ENCODE peak calls at places on chromosomes 16 and 17, in eight cellular contexts. H is ovary, P is colonic mucosa, T is uterus, D is A549, W is left lung, G is stomach, O is dorsolateral prefrontal cortex. B is an unnamed sample.

GRCh38 chr17:40686192-40686591 is 17.4 kb downstream of the KRT24 start:
- DNase-seq in P (no peak), D (no peak), W (no peak), O (no peak), H (no peak), G (peak), T (no peak), B (no peak)

GRCh38 chr16:84916850-84917249 is 94.5 kb downstream of the ZDHHC7 start:
- DNase-seq in D (no peak), H (no peak), P (no peak), G (no peak), O (no peak), W (no peak), T (no peak), B (no peak)

GRCh38 chr17:8096541-8096940 is 9.0 kb upstream of the ALOX12B start:
- DNase-seq in W (no peak), T (no peak), D (no peak), O (no peak), H (no peak), G (no peak), P (no peak), B (no peak)

GRCh38 chr17:32467949-32468348 is 18.8 kb upstream of the CDK5R1 start:
- DNase-seq in D (no peak), W (no peak), T (no peak), H (no peak), G (no peak), O (no peak), P (no peak), B (no peak)

GRCh38 chr17:40319651-40320550 is 10.9 kb downstream of the RARA start:
- DNase-seq in W (peak), O (no peak), H (no peak), T (peak), P (peak), G (peak), D (no peak), B (no peak)

GRCh38 chr17:56593741-56594527 is 435 bp downstream of the NOG start:
- DNase-seq in P (peak), T (peak), O (peak), H (peak), W (peak), D (peak), G (peak), B (peak)

GRCh38 chr17:72947475-72947874 is 145.0 kb downstream of the SLC39A11 start:
- DNase-seq in W (no peak), H (no peak), O (peak), G (no peak), P (no peak), D (no peak), T (no peak), B (no peak)

GRCh38 chr17:77935121-77935571 is 23.4 kb upstream of the TNRC6C start:
- DNase-seq in W (no peak), P (no peak), D (no peak), T (no peak), H (no peak), O (no peak), G (no peak), B (no peak)

GRCh38 chr17:82940226-82941020 is 100.6 kb upstream of the ZNF750 start:
- DNase-seq in H (no peak), W (peak), T (peak), O (no peak), G (no peak), P (no peak), D (no peak), B (no peak)

GRCh38 chr16:11268921-11269375 is at the start of gene TNP2:
- DNase-seq in D (no peak), O (no peak), T (no peak), H (no peak), P (no peak), W (no peak), G (no peak), B (no peak)

GRCh38 chr17:16939606-16940115 is 32.3 kb downstream of the TNFRSF13B start:
- DNase-seq in T (no peak), O (peak), P (no peak), G (peak), H (no peak), D (no peak), W (peak), B (no peak)

GRCh38 chr16:30482366-30482765 is 9.8 kb downstream of the ITGAL start:
- DNase-seq in O (no peak), T (no peak), H (no peak), D (peak), W (no peak), P (no peak), G (no peak), B (no peak)

GRCh38 chr17:49741009-49741691 is 22.8 kb downstream of the FAM117A start:
- DNase-seq in W (no peak), D (no peak), O (no peak), H (no peak), G (no peak), T (no peak), P (no peak), B (no peak)

GRCh38 chr17:49739662-49740271 is 24.2 kb downstream of the FAM117A start:
- DNase-seq in T (peak), P (peak), O (peak), D (no peak), H (peak), W (peak), G (peak), B (peak)

GRCh38 chr17:49738456-49739163 is 25.3 kb downstream of the FAM117A start:
- DNase-seq in D (no peak), G (no peak), H (no peak), P (no peak), W (no peak), O (no peak), T (no peak), B (no peak)

GRCh38 chr17:49742256-49742655 is 21.7 kb downstream of the FAM117A start:
- DNase-seq in H (no peak), T (no peak), P (no peak), O (no peak), G (no peak), D (no peak), W (no peak), B (no peak)

DNA sequence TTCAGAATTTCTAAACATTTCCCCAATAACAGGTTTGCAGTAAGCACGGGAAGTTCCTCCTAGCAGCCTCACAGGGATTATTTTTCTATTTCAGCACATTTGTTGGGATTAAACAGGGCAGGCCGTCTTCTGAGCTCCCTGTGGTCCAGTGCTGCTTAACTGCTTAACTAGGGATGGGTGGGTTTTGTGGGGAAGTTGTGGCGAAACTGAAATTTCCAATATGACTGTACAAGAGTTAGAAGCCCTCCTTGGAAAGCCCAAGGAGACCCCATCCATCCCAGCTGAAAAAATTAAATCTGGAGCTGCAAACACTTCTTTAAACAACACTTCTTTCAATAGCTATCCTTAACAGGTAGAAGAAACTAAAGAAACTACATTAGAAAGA is 22.2 kb downstream of the FAM117A start:
- DNase-seq in D (no peak), P (no peak), G (no peak), O (no peak), W (no peak), H (no peak), T (no peak), B (no peak)
- H3K27ac ChIP-seq in D (no peak), P (peak), G (peak), O (no peak), W (peak), H (peak), T (peak), B (no peak)

GRCh38 chr16:31700200-31700529 is 172.5 kb downstream of the AHSP start:
- DNase-seq in G (no peak), H (no peak), D (peak), T (no peak), O (no peak), P (no peak), W (peak), B (no peak)
- H3K27ac ChIP-seq in G (peak), H (no peak), D (no peak), T (no peak), O (no peak), P (peak), W (no peak), B (no peak)

GRCh38 chr17:2064980-2065785 is 10.3 kb downstream of the HIC1 start:
- DNase-seq in W (no peak), H (peak), O (no peak), D (no peak), P (no peak), T (no peak), G (no peak), B (peak)
- H3K27ac ChIP-seq in W (peak), H (peak), O (no peak), D (no peak), P (peak), T (peak), G (peak), B (no peak)

GRCh38 chr16:24508614-24509013 is 30.8 kb upstream of the RBBP6 start:
- DNase-seq in O (no peak), W (no peak), P (no peak), G (no peak), D (no peak), H (no peak), T (no peak), B (no peak)
- H3K27ac ChIP-seq in O (no peak), W (no peak), P (no peak), G (no peak), D (no peak), H (no peak), T (no peak), B (no peak)

GRCh38 chr17:44345497-44346026 is 460 bp downstream of the GRN start:
- DNase-seq in H (peak), O (peak), T (peak), P (peak), G (peak), D (peak), W (no peak), B (peak)

GRCh38 chr17:44346064-44346844 is 1.2 kb downstream of the GRN start:
- DNase-seq in G (no peak), P (no peak), W (peak), D (no peak), O (no peak), H (no peak), T (no peak), B (no peak)

GRCh38 chr17:44348234-44348987 is 3.3 kb downstream of the GRN start:
- DNase-seq in P (no peak), O (peak), G (no peak), T (no peak), D (no peak), H (no peak), W (peak), B (no peak)

GRCh38 chr17:44343510-44344209 is 1.4 kb upstream of the GRN start:
- DNase-seq in H (no peak), P (no peak), O (no peak), T (no peak), W (peak), G (no peak), D (no peak), B (no peak)

DNA sequence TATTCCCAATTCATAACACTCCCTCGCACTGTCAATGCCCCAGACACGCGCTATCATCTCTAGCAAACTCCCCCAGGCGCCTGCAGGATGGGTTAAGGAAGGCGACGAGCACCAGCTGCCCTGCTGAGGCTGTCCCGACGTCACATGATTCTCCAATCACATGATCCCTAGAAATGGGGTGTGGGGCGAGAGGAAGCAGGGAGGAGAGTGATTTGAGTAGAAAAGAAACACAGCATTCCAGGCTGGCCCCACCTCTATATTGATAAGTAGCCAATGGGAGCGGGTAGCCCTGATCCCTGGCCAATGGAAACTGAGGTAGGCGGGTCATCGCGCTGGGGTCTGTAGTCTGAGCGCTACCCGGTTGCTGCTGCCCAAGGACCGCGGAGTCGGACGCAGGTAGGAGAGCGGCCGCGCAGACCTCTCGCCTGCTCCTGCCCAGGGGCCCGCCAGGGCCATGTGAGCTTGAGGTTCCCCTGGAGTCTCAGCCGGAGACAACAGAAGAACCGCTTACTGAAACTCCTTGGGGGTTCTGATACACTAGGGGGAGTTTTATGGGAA is at the start of gene GRN:
- DNase-seq in D (peak), T (peak), G (peak), P (peak), H (peak), O (peak), W (peak), B (peak)
- H3K27ac ChIP-seq in D (peak), T (peak), G (peak), P (peak), H (peak), O (peak), W (peak), B (no peak)

GRCh38 chr16:4915226-4915761 is 21.7 kb downstream of the PPL start:
- DNase-seq in D (no peak), T (no peak), P (no peak), O (no peak), G (no peak), W (no peak), H (no peak), B (peak)

GRCh38 chr16:4913774-4914525 is 23.0 kb downstream of the PPL start:
- DNase-seq in T (no peak), W (peak), H (no peak), O (no peak), D (no peak), P (no peak), G (no peak), B (no peak)

GRCh38 chr16:4913130-4913773 is 23.7 kb downstream of the PPL start:
- DNase-seq in H (no peak), O (no peak), W (peak), T (no peak), G (no peak), D (no peak), P (no peak), B (no peak)

GRCh38 chr16:4917117-4917516 is 19.8 kb downstream of the PPL start:
- DNase-seq in D (no peak), O (no peak), G (no peak), W (no peak), T (no peak), H (no peak), P (no peak), B (no peak)

GRCh38 chr16:4914528-4915225 is 22.3 kb downstream of the PPL start:
- DNase-seq in P (no peak), W (peak), T (no peak), G (no peak), O (no peak), D (no peak), H (no peak), B (peak)
- H3K27ac ChIP-seq in P (no peak), W (no peak), T (no peak), G (no peak), O (no peak), D (no peak), H (no peak), B (peak)

DNA sequence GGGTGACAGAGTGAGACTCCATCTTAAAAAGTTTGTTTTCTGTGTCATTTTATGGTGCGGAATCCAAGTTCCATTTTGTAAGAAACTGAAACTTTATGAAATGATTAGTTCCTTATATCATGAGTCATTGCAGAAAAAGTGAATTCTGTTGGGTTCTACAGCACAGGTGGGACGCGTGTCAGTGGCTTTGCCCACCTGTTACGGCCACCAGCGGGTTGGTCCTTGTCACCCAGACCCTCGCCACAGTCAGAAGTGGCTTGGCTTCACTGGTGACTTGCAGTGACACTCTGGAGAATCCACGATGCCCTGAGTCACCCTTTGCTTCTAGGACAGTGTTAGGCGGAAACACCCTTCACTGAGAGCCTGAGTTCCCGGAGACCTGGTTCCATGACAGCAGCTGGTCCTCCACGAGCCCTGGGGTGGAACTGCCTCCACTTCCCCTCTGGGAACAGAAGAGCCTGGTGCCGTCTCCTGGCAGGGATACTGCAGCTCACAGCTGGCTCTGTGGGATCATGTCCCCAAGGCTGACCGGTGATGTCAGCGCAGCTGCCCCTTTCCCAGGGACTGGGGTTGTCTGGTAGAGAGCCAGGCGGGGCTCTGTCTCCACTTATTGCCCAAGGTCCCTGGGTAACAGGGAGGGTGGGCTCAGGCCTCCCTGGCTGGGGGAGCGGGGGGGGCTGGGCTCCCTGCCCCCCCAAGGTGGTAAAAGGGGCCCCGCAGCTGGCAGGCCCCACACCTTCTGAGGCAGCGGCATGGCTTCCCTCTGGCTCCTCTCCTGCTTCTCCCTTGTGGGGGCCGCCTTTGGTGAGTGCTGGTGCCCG is at the start of gene CTRB1:
- DNase-seq in P (no peak), D (no peak), T (no peak), H (no peak), O (peak), W (no peak), G (no peak), B (peak)
- H3K27ac ChIP-seq in P (no peak), D (no peak), T (no peak), H (no peak), O (no peak), W (no peak), G (no peak), B (peak)

DNA sequence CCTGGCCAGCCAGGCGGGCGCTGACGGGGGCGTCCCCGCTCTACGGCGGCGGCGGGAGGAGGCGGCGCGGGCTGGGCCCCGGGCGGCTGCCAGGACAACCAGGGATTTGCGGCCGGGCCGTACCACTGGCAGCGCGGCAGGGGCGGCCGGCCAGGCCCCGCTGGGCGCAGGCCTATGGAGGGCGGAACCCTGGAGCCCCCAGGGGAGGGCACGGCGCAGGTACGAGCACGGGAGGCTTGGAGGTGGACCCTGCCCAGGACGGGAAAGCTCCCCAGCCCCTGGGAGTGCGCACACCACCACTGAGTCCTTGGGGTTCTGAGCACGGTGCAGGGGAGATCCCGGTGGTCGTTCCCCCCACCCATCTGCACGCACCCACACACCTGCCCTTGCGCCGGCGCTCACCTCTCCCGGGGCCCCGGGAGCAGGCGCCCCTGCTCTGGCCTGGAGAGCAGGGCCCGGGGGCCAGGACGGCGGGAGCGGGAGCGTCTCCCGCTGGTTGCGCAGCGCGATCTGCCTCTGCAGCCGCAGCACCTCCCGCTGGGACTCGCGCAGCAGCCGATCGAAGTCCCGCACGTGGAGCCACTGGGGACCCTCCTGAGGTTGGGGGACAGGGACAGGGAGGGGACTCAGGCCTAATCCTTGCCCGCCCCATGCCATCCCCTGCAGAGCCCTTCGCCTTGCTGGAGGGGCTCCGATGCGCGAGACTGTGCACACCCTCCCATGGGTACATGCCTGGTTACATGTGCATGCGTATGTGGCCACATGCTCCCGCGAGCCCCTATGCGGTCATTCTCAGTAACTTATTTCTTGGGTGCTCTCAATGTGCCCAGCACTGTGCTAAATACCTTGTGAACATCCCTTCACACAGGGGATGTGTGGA is 3.9 kb downstream of the TSPOAP1 start:
- DNase-seq in D (no peak), W (peak), G (peak), T (peak), O (no peak), P (no peak), H (peak), B (no peak)
- H3K27ac ChIP-seq in D (no peak), W (peak), G (peak), T (peak), O (no peak), P (no peak), H (peak), B (no peak)

GRCh38 chr17:44076716-44077594 is 6.4 kb downstream of the G6PC3 start:
- DNase-seq in G (no peak), P (no peak), H (no peak), T (no peak), O (no peak), W (no peak), D (no peak), B (no peak)
- H3K27ac ChIP-seq in G (peak), P (no peak), H (no peak), T (no peak), O (no peak), W (peak), D (no peak), B (no peak)